ENCODE peak calls at places on chromosomes 11 and 22, in four cellular contexts. One of them, this sample, is unnamed.

GRCh38 chr11:130839950-130840666 is 76.2 kb downstream of the SNX19 start:
- DNase-seq in right lobe of liver: no peak
- DNase-seq in heart left ventricle: no peak
- DNase-seq in heart right ventricle: no peak
- DNase-seq in this sample: no peak

GRCh38 chr11:133660202-133660568 is 127.9 kb upstream of the OPCML start:
- DNase-seq in heart right ventricle: no peak
- DNase-seq in heart left ventricle: no peak
- DNase-seq in right lobe of liver: no peak
- DNase-seq in this sample: no peak

GRCh38 chr11:45896392-45897068 is 10.5 kb downstream of the FREY1 start:
- DNase-seq in heart right ventricle: no peak
- DNase-seq in heart left ventricle: no peak
- DNase-seq in right lobe of liver: no peak
- DNase-seq in this sample: no peak

GRCh38 chr11:48074425-48075181 is 94.2 kb downstream of the PTPRJ start:
- DNase-seq in right lobe of liver: no peak
- DNase-seq in heart left ventricle: no peak
- DNase-seq in heart right ventricle: no peak
- DNase-seq in this sample: no peak

GRCh38 chr11:69894126-69895047 is 75.2 kb upstream of the FGF3 start:
- DNase-seq in right lobe of liver: no peak
- DNase-seq in heart right ventricle: no peak
- DNase-seq in heart left ventricle: peak
- DNase-seq in this sample: no peak

GRCh38 chr11:3195251-3196160 is 23.1 kb downstream of the MRGPRG start:
- DNase-seq in heart left ventricle: peak
- DNase-seq in heart right ventricle: no peak
- DNase-seq in right lobe of liver: peak
- DNase-seq in this sample: no peak

GRCh38 chr11:110463153-110463552 is 33.4 kb downstream of the FDX1 start:
- DNase-seq in heart right ventricle: peak
- DNase-seq in heart left ventricle: no peak
- DNase-seq in right lobe of liver: no peak
- DNase-seq in this sample: peak

GRCh38 chr11:132177106-132177505 is 806.7 kb downstream of the NTM start:
- DNase-seq in right lobe of liver: no peak
- DNase-seq in heart left ventricle: no peak
- DNase-seq in heart right ventricle: peak
- DNase-seq in this sample: no peak

GRCh38 chr11:67420147-67420645 is 4.7 kb downstream of the CARNS1 start:
- DNase-seq in heart right ventricle: no peak
- DNase-seq in heart left ventricle: no peak
- DNase-seq in right lobe of liver: no peak
- DNase-seq in this sample: no peak

GRCh38 chr11:111417766-111418435 is 38.8 kb upstream of the POU2AF1 start:
- DNase-seq in heart right ventricle: peak
- DNase-seq in right lobe of liver: no peak
- DNase-seq in heart left ventricle: no peak
- DNase-seq in this sample: peak

GRCh38 chr11:79353706-79354105 is 87.1 kb downstream of the TENM4 start:
- DNase-seq in heart left ventricle: no peak
- DNase-seq in right lobe of liver: no peak
- DNase-seq in heart right ventricle: no peak
- DNase-seq in this sample: no peak

GRCh38 chr11:125945011-125945796 is 640 bp upstream of the VSIG10L2 start:
- DNase-seq in heart right ventricle: no peak
- DNase-seq in right lobe of liver: no peak
- DNase-seq in heart left ventricle: no peak
- DNase-seq in this sample: peak

GRCh38 chr11:63869171-63869591 is 30.3 kb downstream of the MARK2 start:
- DNase-seq in right lobe of liver: no peak
- DNase-seq in heart left ventricle: no peak
- DNase-seq in heart right ventricle: no peak
- DNase-seq in this sample: no peak

GRCh38 chr11:6418958-6419611 is at the start of gene APBB1:
- DNase-seq in right lobe of liver: peak
- DNase-seq in heart left ventricle: peak
- DNase-seq in heart right ventricle: peak
- DNase-seq in this sample: peak

GRCh38 chr22:46846154-46846831 is 83.8 kb downstream of the TBC1D22A start:
- DNase-seq in heart right ventricle: no peak
- DNase-seq in heart left ventricle: no peak
- DNase-seq in right lobe of liver: no peak
- DNase-seq in this sample: no peak

GRCh38 chr11:118635237-118635591 is 27.8 kb downstream of the PHLDB1 start:
- DNase-seq in heart right ventricle: no peak
- DNase-seq in right lobe of liver: no peak
- DNase-seq in heart left ventricle: no peak
- DNase-seq in this sample: no peak

GRCh38 chr11:44621140-44621681 is 55.7 kb downstream of the CD82 start:
- DNase-seq in right lobe of liver: peak
- DNase-seq in heart left ventricle: peak
- DNase-seq in heart right ventricle: peak
- DNase-seq in this sample: peak

GRCh38 chr11:10397226-10397987 is 57.7 kb upstream of the AMPD3 start:
- DNase-seq in heart right ventricle: no peak
- DNase-seq in heart left ventricle: no peak
- DNase-seq in right lobe of liver: no peak
- DNase-seq in this sample: no peak

GRCh38 chr22:19527321-19527721 is 3.1 kb upstream of the CLDN5 start:
- DNase-seq in heart left ventricle: no peak
- DNase-seq in right lobe of liver: no peak
- DNase-seq in heart right ventricle: no peak
- DNase-seq in this sample: no peak

GRCh38 chr11:73167555-73167954 is 25.4 kb upstream of the FCHSD2 start:
- DNase-seq in heart left ventricle: no peak
- DNase-seq in right lobe of liver: no peak
- DNase-seq in heart right ventricle: peak
- DNase-seq in this sample: no peak

GRCh38 chr22:19497245-19497644 is 17.5 kb downstream of the CDC45 start:
- DNase-seq in heart left ventricle: peak
- DNase-seq in right lobe of liver: no peak
- DNase-seq in heart right ventricle: no peak
- DNase-seq in this sample: no peak

GRCh38 chr22:35839811-35840739 is 122.4 kb downstream of the APOL5 start:
- DNase-seq in right lobe of liver: peak
- DNase-seq in heart left ventricle: peak
- DNase-seq in heart right ventricle: peak
- DNase-seq in this sample: peak

GRCh38 chr22:31085493-31085824 is 4.3 kb downstream of the SMTN start:
- DNase-seq in heart left ventricle: peak
- DNase-seq in right lobe of liver: no peak
- DNase-seq in heart right ventricle: peak
- DNase-seq in this sample: no peak

GRCh38 chr11:43819926-43820325 is 60.7 kb upstream of the ALKBH3 start:
- DNase-seq in right lobe of liver: no peak
- DNase-seq in heart left ventricle: no peak
- DNase-seq in heart right ventricle: no peak
- DNase-seq in this sample: no peak

GRCh38 chr11:68206211-68206610 is 6.9 kb downstream of the KMT5B start:
- DNase-seq in right lobe of liver: no peak
- DNase-seq in heart right ventricle: no peak
- DNase-seq in heart left ventricle: no peak
- DNase-seq in this sample: no peak

GRCh38 chr22:26553056-26553752 is 36.7 kb downstream of the TPST2 start:
- DNase-seq in heart right ventricle: no peak
- DNase-seq in heart left ventricle: no peak
- DNase-seq in right lobe of liver: no peak
- DNase-seq in this sample: no peak

GRCh38 chr11:69114811-69115523 is 40.8 kb upstream of the SMIM38 start:
- DNase-seq in heart left ventricle: no peak
- DNase-seq in heart right ventricle: no peak
- DNase-seq in right lobe of liver: peak
- DNase-seq in this sample: no peak

GRCh38 chr11:21250196-21250595 is 580.8 kb downstream of the NELL1 start:
- DNase-seq in heart left ventricle: no peak
- DNase-seq in heart right ventricle: no peak
- DNase-seq in right lobe of liver: no peak
- DNase-seq in this sample: no peak

GRCh38 chr22:21791635-21792625 is 56.3 kb upstream of the YPEL1 start:
- DNase-seq in heart right ventricle: no peak
- DNase-seq in right lobe of liver: no peak
- DNase-seq in heart left ventricle: no peak
- DNase-seq in this sample: no peak

DNA sequence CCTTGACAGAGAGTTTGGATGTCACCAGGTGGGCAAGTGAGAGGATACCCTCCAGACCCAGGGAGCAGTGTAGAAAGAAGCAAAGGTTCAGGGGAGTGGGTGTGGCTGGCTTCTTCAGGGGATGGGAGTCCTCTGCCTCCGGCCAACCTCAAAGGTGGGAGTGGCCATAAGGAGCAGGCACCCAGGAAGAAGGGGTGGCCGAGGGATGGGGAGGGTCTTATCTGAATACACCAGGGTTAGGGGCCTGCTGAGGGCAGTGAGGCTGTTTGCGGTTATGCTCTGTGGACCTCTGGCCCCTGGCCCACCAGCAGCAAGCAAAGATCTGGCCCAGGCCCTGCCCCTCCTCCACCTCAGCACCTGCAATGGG is 6.2 kb downstream of the NFAM1 start:
- DNase-seq in right lobe of liver: no peak
- DNase-seq in heart right ventricle: no peak
- DNase-seq in heart left ventricle: no peak
- DNase-seq in this sample: no peak
- TF ChIP-seq CTCF in right lobe of liver: no peak
- TF ChIP-seq CTCF in heart right ventricle: no peak
- TF ChIP-seq CTCF in heart left ventricle: no peak
- TF ChIP-seq CTCF in this sample: no peak

DNA sequence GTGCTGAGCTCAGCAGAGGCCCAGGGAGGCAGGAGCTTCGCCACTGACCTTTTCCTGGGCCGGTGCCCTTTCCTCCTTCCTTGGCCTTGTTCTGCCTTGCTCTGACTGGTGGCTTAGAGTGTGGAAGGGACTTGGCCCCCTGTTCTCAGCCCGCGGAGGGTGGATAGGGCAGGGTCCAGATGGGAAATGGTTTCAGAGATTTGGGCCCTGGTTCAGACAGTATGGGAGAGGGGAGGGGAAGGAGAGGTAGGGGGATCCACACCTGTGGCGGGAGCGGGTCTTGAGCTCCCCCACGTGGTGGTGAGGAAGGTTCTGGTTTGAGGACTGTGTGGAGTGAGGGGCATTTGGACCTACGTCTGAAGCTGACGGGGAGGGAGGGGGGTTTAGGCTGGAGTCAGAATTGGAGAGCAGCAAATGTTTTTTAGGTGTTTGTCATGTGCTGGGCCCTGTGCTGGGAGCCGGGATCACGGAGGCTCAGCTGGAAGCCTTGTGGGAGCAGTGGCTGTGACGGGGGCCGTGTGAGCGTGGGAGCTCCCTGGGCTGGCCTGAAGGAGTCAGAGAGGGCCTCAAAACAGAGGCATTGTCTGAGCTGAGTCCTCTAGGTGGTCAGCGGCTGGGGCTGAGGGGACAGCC is 27.2 kb downstream of the SHANK3 start:
- DNase-seq in heart right ventricle: no peak
- DNase-seq in heart left ventricle: no peak
- DNase-seq in right lobe of liver: peak
- DNase-seq in this sample: no peak
- TF ChIP-seq CTCF in heart right ventricle: no peak
- TF ChIP-seq CTCF in heart left ventricle: no peak
- TF ChIP-seq CTCF in right lobe of liver: peak
- TF ChIP-seq CTCF in this sample: no peak

GRCh38 chr11:128745296-128746183 is 51.7 kb downstream of the FLI1 start:
- DNase-seq in heart left ventricle: no peak
- DNase-seq in heart right ventricle: peak
- DNase-seq in right lobe of liver: no peak
- DNase-seq in this sample: no peak
- TF ChIP-seq CTCF in heart left ventricle: no peak
- TF ChIP-seq CTCF in heart right ventricle: no peak
- TF ChIP-seq CTCF in right lobe of liver: no peak
- TF ChIP-seq CTCF in this sample: no peak

DNA sequence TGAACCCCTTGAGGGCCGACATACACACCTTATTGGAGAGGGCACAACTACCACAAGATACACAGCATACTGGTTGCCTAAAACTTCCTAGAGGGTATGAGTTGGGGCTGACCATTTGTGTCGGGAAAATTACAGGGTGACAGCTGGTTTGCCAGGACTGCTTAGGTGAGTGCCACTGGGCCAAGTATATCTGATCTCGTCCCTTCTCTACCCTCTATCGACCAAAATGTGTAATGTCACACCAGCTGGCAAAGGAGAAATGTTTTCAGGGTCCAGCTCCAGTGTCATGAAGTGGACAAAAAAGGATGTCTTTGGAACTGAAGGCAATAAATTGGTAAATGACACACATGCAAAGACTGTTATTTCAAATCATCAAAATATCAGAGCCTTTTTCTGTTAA is 126.1 kb downstream of the PGR start:
- DNase-seq in heart left ventricle: no peak
- DNase-seq in heart right ventricle: no peak
- DNase-seq in right lobe of liver: no peak
- DNase-seq in this sample: no peak
- TF ChIP-seq CTCF in heart left ventricle: no peak
- TF ChIP-seq CTCF in heart right ventricle: no peak
- TF ChIP-seq CTCF in right lobe of liver: no peak
- TF ChIP-seq CTCF in this sample: no peak

DNA sequence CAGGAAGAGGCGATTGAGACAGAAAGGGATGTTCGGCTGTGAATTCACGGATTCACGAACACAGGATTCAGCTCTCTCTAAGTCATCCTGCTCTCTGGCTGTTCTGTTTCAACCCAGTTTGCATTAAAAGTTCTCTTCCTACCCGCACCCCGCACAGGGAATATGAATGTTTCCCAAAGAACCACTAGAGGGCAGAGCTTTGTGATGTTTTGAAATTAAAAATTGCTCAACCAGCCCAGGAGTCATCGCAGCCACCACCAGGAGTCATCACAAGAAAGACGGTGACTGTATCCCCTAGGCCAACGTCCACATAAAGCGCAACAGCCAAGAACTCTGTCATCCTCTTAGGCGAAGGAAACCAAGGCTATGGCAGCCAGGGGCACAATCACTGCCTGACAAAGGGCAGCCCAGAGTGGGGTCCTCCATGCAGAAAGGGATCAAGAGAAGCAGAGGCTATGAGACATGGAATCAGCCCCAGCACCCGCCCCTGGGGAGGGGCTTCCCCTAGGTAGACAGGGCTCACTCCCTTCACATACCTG is 122.4 kb downstream of the WT1 start:
- DNase-seq in heart right ventricle: no peak
- DNase-seq in heart left ventricle: peak
- DNase-seq in right lobe of liver: no peak
- DNase-seq in this sample: peak
- TF ChIP-seq CTCF in heart right ventricle: peak
- TF ChIP-seq CTCF in heart left ventricle: peak
- TF ChIP-seq CTCF in right lobe of liver: peak
- TF ChIP-seq CTCF in this sample: peak

This sample was measured in uterus.